ENCODE peak calls at places on chromosomes 11 and 22, in four cellular contexts. W, R, Y and B are unnamed samples.

GRCh38 chr11:80317612-80318011 is 876.8 kb upstream of the TENM4 start:
- DNase-seq in Y (no peak), W (no peak), R (no peak), B (no peak)

GRCh38 chr11:72552399-72552910 is 118.1 kb upstream of the CLPB start:
- DNase-seq in R (no peak), Y (no peak), W (no peak), B (no peak)

GRCh38 chr11:8028766-8029165 is 41.6 kb downstream of the EIF3F start:
- DNase-seq in R (no peak), Y (no peak), W (no peak), B (no peak)

GRCh38 chr11:45881708-45882368 is 3.6 kb upstream of the MAPK8IP1 start:
- DNase-seq in R (no peak), W (no peak), Y (no peak), B (no peak)

GRCh38 chr11:46970913-46971625 is 34.5 kb downstream of the CSTPP1 start:
- DNase-seq in W (no peak), R (no peak), Y (no peak), B (no peak)

GRCh38 chr11:45818961-45819605 is 14.1 kb downstream of the SLC35C1 start:
- DNase-seq in W (no peak), Y (no peak), R (no peak), B (peak; percentile 28)

GRCh38 chr11:67118059-67118766 is 850 bp upstream of the KDM2A start:
- DNase-seq in R (peak; percentile 20), Y (no peak), W (peak; percentile 64), B (no peak)

GRCh38 chr22:45863981-45864751 is 112.8 kb downstream of the WNT7B start:
- DNase-seq in R (peak; percentile 75), W (peak; percentile 88), Y (peak; percentile 45), B (no peak)

GRCh38 chr11:114284021-114284420 is 12.2 kb upstream of the NNMT start:
- DNase-seq in Y (no peak), R (no peak), W (no peak), B (no peak)

GRCh38 chr11:19632435-19632834 is 80.2 kb upstream of the NAV2 start:
- DNase-seq in W (no peak), R (no peak), Y (no peak), B (no peak)

GRCh38 chr11:77503006-77503405 is 29.1 kb upstream of the PAK1 start:
- DNase-seq in R (no peak), W (no peak), Y (no peak), B (no peak)

GRCh38 chr11:120894207-120894989 is 129.5 kb upstream of the TBCEL start:
- DNase-seq in R (no peak), W (no peak), Y (no peak), B (no peak)

GRCh38 chr22:30298005-30298701 is 8.8 kb upstream of the CASTOR1 start:
- DNase-seq in W (no peak), R (no peak), Y (no peak), B (no peak)

GRCh38 chr22:37079158-37079557 is 27.6 kb downstream of the KCTD17 start:
- DNase-seq in W (no peak), R (no peak), Y (no peak), B (no peak)

GRCh38 chr11:79396674-79397073 is 44.2 kb downstream of the TENM4 start:
- DNase-seq in W (no peak), Y (no peak), R (no peak), B (no peak)

GRCh38 chr11:123451183-123451907 is 21.3 kb downstream of the GRAMD1B start:
- DNase-seq in R (no peak), Y (no peak), W (no peak), B (no peak)

GRCh38 chr11:103903621-103904323 is 132.7 kb upstream of the DDI1 start:
- DNase-seq in R (no peak), Y (no peak), W (no peak), B (no peak)

GRCh38 chr11:94790771-94791180 is 22.6 kb downstream of the AMOTL1 start:
- DNase-seq in Y (no peak), W (no peak), R (no peak), B (no peak)

GRCh38 chr11:26827567-26828037 is 105.7 kb upstream of the SLC5A12 start:
- DNase-seq in Y (no peak), R (no peak), W (no peak), B (no peak)

GRCh38 chr22:35582861-35583670 is 34.1 kb downstream of the MB start:
- DNase-seq in R (peak; percentile 85), Y (peak; percentile 59), W (peak; percentile 65), B (peak; percentile 7)

GRCh38 chr11:84558085-84558905 is 1068.8 kb downstream of the DLG2 start:
- DNase-seq in W (peak; percentile 33), R (peak; percentile 28), Y (peak; percentile 80), B (no peak)

GRCh38 chr11:112019066-112019465 is 6.1 kb upstream of the DLAT start:
- DNase-seq in R (no peak), W (no peak), Y (no peak), B (no peak)
- TF ChIP-seq CBFB in R (no peak), W (no peak), Y (no peak), B (no peak)

DNA sequence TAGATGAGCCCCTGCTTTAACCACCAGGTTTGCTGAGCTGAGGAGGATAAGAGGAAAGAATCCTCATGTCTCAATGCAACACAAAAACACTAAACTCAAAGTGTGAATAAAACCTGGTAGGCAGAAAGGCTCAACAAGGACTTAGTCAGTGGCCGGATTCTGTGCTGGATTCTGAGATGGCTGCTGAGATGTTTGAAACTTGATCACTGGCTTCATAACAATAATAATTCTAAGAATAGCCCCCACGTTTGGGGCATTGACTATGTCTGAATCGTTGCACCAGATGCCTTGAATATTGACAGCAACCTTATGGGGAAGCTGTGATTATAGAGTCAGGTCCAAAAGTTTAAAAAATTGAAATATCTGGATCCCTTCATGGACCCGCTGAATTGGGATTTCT is 4.6 kb downstream of the DKK3 start:
- DNase-seq in Y (no peak), R (no peak), W (no peak), B (no peak)
- TF ChIP-seq CBFB in Y (no peak), R (no peak), W (no peak), B (no peak)

GRCh38 chr11:18527512-18527911 is 770 bp upstream of the TSG101 start:
- DNase-seq in R (no peak), Y (no peak), W (no peak), B (no peak)
- TF ChIP-seq CBFB in R (no peak), Y (no peak), W (no peak), B (no peak)

GRCh38 chr11:116371146-116371545 is 401.6 kb downstream of the BUD13 start:
- DNase-seq in Y (no peak), W (no peak), R (no peak), B (no peak)

GRCh38 chr11:116364357-116364756 is 408.4 kb downstream of the BUD13 start:
- DNase-seq in Y (no peak), R (no peak), W (no peak), B (no peak)

GRCh38 chr11:116373107-116373506 is 399.7 kb downstream of the BUD13 start:
- DNase-seq in W (no peak), Y (no peak), R (no peak), B (no peak)

GRCh38 chr11:116366451-116366850 is 406.3 kb downstream of the BUD13 start:
- DNase-seq in W (no peak), R (no peak), Y (no peak), B (no peak)

DNA sequence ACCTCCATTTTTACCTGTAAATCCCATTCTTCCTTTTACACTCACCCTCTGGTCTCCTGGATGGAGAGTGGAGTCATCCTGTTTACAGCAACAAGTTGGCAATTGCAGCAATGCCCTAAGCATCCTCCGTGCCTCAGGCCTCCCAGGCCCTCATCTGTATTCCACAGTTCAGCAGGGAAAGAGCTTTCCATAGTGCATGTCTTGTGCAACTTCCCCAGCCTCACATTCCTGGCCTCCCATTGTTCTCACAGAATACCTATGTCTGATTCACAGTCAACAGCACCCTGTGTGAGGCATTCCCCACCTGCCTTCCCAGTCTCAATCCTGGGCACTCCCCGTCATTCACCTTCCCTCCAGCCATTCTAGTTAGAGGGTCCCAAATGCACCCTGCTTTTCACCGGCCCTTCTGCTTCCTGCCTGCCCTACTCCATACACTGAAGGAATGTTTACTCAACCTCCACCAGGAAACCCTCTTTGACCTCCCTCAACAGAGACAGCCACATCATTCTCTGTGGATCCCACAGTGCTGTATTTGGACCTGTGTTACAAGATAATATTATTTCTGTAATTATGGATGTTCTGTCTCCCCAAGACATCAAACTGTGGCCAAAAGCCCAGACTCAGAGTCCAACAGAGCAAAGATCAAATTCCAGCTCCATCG is 405.7 kb downstream of the BUD13 start:
- DNase-seq in R (no peak), Y (peak; percentile 83), W (peak; percentile 28), B (no peak)
- TF ChIP-seq CBFB in R (no peak), Y (no peak), W (no peak), B (no peak)

GRCh38 chr11:87286338-87286737 is 248.6 kb downstream of the TMEM135 start:
- DNase-seq in R (no peak), Y (no peak), W (no peak), B (no peak)

GRCh38 chr11:87292598-87292997 is 254.9 kb downstream of the TMEM135 start:
- DNase-seq in R (no peak), W (no peak), Y (no peak), B (no peak)

GRCh38 chr11:87295237-87295636 is 257.5 kb downstream of the TMEM135 start:
- DNase-seq in R (no peak), W (no peak), Y (no peak), B (no peak)

DNA sequence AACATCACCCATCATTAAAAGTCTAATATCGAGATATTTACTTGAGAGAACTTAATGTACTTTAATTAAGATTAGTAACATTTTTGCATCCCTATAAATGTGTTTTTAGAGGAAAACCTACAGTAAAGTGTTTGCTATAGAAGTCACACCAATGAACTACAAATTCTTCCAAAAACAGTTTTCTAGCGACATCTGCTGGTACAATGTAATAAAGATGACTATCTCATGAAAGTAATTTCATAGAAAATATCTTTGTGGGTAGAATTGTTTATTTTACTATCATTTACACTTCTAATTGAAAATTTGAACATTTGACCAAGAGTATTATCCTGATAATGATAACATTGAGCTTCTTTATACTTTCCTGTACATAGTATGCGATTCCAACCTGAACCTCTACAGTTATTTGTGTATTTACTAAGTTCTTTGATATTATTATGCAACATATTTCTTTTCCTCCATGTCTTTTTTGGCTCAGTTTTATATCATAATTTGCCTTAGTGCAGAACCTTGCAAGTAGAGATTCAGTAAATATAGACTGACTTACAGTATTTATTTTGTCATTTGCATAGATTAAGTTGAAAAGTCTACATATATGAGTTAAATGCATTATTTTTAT is 252.7 kb downstream of the TMEM135 start:
- DNase-seq in R (peak; percentile 25), Y (peak; percentile 59), W (no peak), B (no peak)
- TF ChIP-seq CBFB in R (no peak), Y (no peak), W (no peak), B (no peak)

GRCh38 chr11:107696140-107696539 is 15.7 kb downstream of the SLN start:
- DNase-seq in W (no peak), Y (no peak), R (no peak), B (no peak)
- TF ChIP-seq CBFB in W (no peak), Y (no peak), R (no peak), B (no peak)